ENCODE peak calls at places on chromosomes 5 and 9, in four cellular contexts. Q is activated gamma-delta T cell, Z is cardiac fibroblast, B is left ventricle myocardium inferior. P is an unnamed sample.

GRCh38 chr5:15500326-15500958 is 462 bp downstream of the FBXL7 start:
- DNase-seq in Q (peak), B (peak), Z (peak), P (peak)

GRCh38 chr5:99285606-99286005 is 356.8 kb upstream of the CHD1 start:
- DNase-seq in Z (no peak), B (no peak), Q (no peak), P (no peak)

GRCh38 chr5:145562931-145563330 is 272.2 kb downstream of the PRELID2 start:
- DNase-seq in Q (no peak), Z (no peak), B (no peak), P (peak)

GRCh38 chr9:85081963-85082362 is 412.4 kb downstream of the NTRK2 start:
- DNase-seq in Z (no peak), Q (no peak), B (no peak), P (no peak)

GRCh38 chr5:73376618-73377170 is 71.9 kb downstream of the FOXD1 start:
- DNase-seq in B (no peak), Q (no peak), Z (no peak), P (peak)

GRCh38 chr5:41686767-41687166 is 176.4 kb upstream of the PLCXD3 start:
- DNase-seq in B (no peak), Q (no peak), Z (no peak), P (no peak)

GRCh38 chr5:65305913-65306312 is 175.8 kb downstream of the ADAMTS6 start:
- DNase-seq in B (no peak), Z (no peak), Q (no peak), P (no peak)

GRCh38 chr9:134552349-134552990 is 89.1 kb upstream of the COL5A1 start:
- DNase-seq in Z (no peak), Q (no peak), B (peak), P (no peak)

GRCh38 chr9:35277649-35278359 is 116.0 kb downstream of the UNC13B start:
- DNase-seq in Z (peak), Q (no peak), B (no peak), P (peak)

GRCh38 chr5:54852007-54852406 is 133.4 kb downstream of the ESM1 start:
- DNase-seq in Z (no peak), Q (no peak), B (no peak), P (no peak)

GRCh38 chr5:44638286-44638869 is 170.4 kb upstream of the MRPS30 start:
- DNase-seq in Q (no peak), Z (no peak), B (no peak), P (no peak)

GRCh38 chr5:73897886-73898285 is 271.9 kb downstream of the ARHGEF28 start:
- DNase-seq in Z (no peak), Q (no peak), B (peak), P (no peak)

GRCh38 chr5:148005788-148006520 is 57.8 kb upstream of the SPINK5 start:
- DNase-seq in Q (no peak), B (no peak), Z (no peak), P (no peak)

GRCh38 chr5:21654551-21654950 is 1198.6 kb downstream of the CDH12 start:
- DNase-seq in B (no peak), Q (no peak), Z (no peak), P (no peak)

GRCh38 chr9:13281356-13282016 is 2.0 kb upstream of the MPDZ start:
- DNase-seq in B (no peak), Q (no peak), Z (peak), P (no peak)

GRCh38 chr9:134619456-134619982 is 22.1 kb upstream of the COL5A1 start:
- DNase-seq in Q (no peak), Z (no peak), B (no peak), P (no peak)

P was measured in astrocyte of the hippocampus.